ENCODE peak calls at places on chromosomes 12 and 14, in ten cellular contexts. C, J, T, Q, L, M, P, Y, S and Z are unnamed samples.

GRCh38 chr12:4900327-4900726 is 9.4 kb upstream of the KCNA1 start:
- DNase-seq in Y (no peak), S (no peak), M (no peak), J (no peak), L (no peak), Q (no peak), C (no peak), P (no peak), T (no peak), Z (no peak)

GRCh38 chr14:57189070-57189469 is 79.6 kb downstream of the EXOC5 start:
- DNase-seq in C (no peak), M (peak), P (no peak), T (no peak), S (no peak), Q (no peak), J (no peak), L (no peak), Y (no peak), Z (no peak)

GRCh38 chr12:47216150-47216677 is 136.5 kb upstream of the AMIGO2 start:
- DNase-seq in T (peak), Y (no peak), L (no peak), J (no peak), C (no peak), S (no peak), Q (peak), P (peak), M (no peak), Z (no peak)

GRCh38 chr14:98014851-98015615 is 1217.9 kb downstream of the VRK1 start:
- DNase-seq in S (no peak), C (no peak), Y (no peak), Q (no peak), L (no peak), M (no peak), P (no peak), T (no peak), J (no peak), Z (no peak)

GRCh38 chr12:112537710-112538396 is 119.1 kb downstream of the PTPN11 start:
- DNase-seq in Q (no peak), S (no peak), M (peak), C (no peak), L (no peak), Y (no peak), T (peak), J (peak), P (no peak), Z (no peak)

GRCh38 chr12:90858261-90858660 is 96.7 kb downstream of the CCER1 start:
- DNase-seq in C (no peak), Y (no peak), J (peak), M (peak), S (no peak), P (no peak), Q (no peak), T (no peak), L (no peak), Z (no peak)

GRCh38 chr14:72590577-72590976 is 303.3 kb downstream of the DPF3 start:
- DNase-seq in T (no peak), C (no peak), Q (peak), L (no peak), S (no peak), M (no peak), J (no peak), P (peak), Y (no peak), Z (no peak)

GRCh38 chr12:94193168-94193567 is 44.8 kb downstream of the PLXNC1 start:
- DNase-seq in C (no peak), T (no peak), M (no peak), L (no peak), Q (no peak), J (no peak), Y (no peak), P (no peak), S (no peak), Z (no peak)

GRCh38 chr14:50659327-50659974 is 8.7 kb downstream of the SAV1 start:
- DNase-seq in J (peak), T (no peak), Y (no peak), L (no peak), S (no peak), C (no peak), M (peak), Q (no peak), P (no peak), Z (no peak)

GRCh38 chr14:25231006-25231405 is 181.1 kb upstream of the STXBP6 start:
- DNase-seq in C (no peak), Y (no peak), T (no peak), S (no peak), J (no peak), Q (no peak), M (no peak), L (no peak), P (no peak), Z (no peak)

GRCh38 chr12:51517800-51518199 is 73.2 kb upstream of the SCN8A start:
- DNase-seq in Q (no peak), C (no peak), M (no peak), J (no peak), S (no peak), P (peak), T (no peak), L (no peak), Y (no peak), Z (no peak)

GRCh38 chr12:51522696-51523095 is 68.3 kb upstream of the SCN8A start:
- DNase-seq in Y (no peak), M (no peak), L (no peak), S (no peak), Q (no peak), J (no peak), P (no peak), C (no peak), T (no peak), Z (no peak)

GRCh38 chr12:51521554-51522276 is 69.3 kb upstream of the SCN8A start:
- DNase-seq in C (no peak), P (peak), Q (no peak), T (no peak), Y (no peak), S (no peak), L (no peak), M (peak), J (no peak), Z (no peak)

GRCh38 chr12:51519755-51520154 is 71.3 kb upstream of the SCN8A start:
- DNase-seq in J (no peak), T (no peak), L (no peak), Y (no peak), M (no peak), Q (no peak), S (no peak), P (no peak), C (no peak), Z (no peak)

DNA sequence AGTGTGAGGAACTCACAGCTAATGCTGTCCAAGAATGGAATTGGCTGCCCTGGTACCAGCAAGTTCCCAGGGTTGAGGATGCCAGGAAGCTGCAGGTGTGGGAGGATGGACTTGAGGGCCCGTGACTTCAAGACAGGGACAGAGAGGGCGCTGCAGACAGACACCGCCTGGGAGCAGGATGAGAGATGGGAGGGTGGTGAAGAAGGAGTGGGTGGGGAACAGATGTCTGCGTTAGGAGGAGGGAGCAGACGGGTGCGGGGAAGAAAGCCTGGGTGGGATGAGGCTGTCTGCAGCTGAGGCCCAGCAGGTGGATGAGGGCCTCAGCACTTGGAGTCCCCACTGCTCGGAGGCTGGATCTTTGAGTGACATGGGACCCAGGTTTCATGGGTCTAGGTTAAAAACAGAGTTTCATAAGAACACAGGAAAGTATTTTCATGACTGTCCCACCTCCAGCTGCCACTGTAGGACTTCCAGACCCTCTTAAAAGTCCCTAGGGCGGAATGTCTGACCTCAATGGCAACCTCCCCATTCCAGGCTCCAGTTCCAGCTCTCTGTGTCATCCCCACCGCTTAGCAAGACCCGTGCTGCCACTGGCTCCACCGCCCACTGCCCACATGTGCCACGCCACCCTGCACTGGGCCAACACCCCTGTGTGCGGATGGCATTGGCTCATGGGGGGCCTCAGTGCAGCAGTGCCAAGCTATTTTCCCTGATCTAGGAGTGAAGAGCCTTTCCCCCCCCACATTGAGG is 70.3 kb upstream of the SCN8A start:
- DNase-seq in P (peak), J (no peak), Q (no peak), Y (no peak), L (no peak), T (no peak), M (no peak), C (no peak), S (no peak), Z (no peak)
- TF ChIP-seq CTCF in P (no peak), J (no peak), Q (no peak), Y (no peak), L (no peak), T (no peak), M (no peak), C (no peak), S (no peak), Z (no peak)

GRCh38 chr12:84397279-84397678 is 515.3 kb downstream of the SLC6A15 start:
- DNase-seq in C (no peak), P (no peak), Q (no peak), T (no peak), J (no peak), S (no peak), M (peak), L (no peak), Y (no peak), Z (no peak)
- TF ChIP-seq CTCF in C (no peak), P (no peak), Q (no peak), T (no peak), J (peak), S (no peak), M (peak), L (peak), Y (peak), Z (no peak)

GRCh38 chr14:92686763-92687427 is 61.5 kb downstream of the LGMN start:
- DNase-seq in L (peak), M (peak), C (no peak), T (no peak), J (peak), Y (no peak), Q (peak), S (peak), P (peak), Z (peak)
- TF ChIP-seq CTCF in L (peak), M (peak), C (peak), T (no peak), J (peak), Y (peak), Q (peak), S (peak), P (peak), Z (peak)

GRCh38 chr12:20248646-20249045 is 119.7 kb upstream of the PDE3A start:
- DNase-seq in Q (no peak), J (peak), M (no peak), C (no peak), Y (no peak), L (no peak), P (no peak), T (no peak), S (no peak), Z (no peak)
- TF ChIP-seq CTCF in Q (no peak), J (no peak), M (no peak), C (no peak), Y (no peak), L (no peak), P (no peak), T (no peak), S (no peak), Z (no peak)

DNA sequence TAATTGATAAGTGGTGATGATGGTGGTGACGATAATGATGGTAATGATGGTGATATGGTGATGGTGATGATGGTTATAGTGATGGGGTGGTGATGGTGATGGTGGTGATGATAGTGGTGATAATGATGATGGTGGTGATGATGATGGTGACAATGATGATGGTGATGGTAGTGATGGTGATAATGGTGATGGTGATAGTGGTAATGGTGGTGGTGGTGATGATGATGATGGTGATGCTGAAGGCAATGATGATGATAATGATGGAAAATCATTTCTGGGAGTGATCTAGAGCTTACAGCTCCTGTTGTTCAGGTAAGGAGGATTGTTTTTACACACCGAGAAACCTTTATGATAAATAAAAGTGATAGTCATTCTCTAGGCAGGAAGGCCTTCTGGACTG is 33.9 kb downstream of the CCDC63 start:
- DNase-seq in M (no peak), L (no peak), S (no peak), Y (no peak), Q (no peak), T (no peak), P (no peak), J (no peak), C (no peak), Z (no peak)
- TF ChIP-seq CTCF in M (no peak), L (no peak), S (no peak), Y (no peak), Q (no peak), T (no peak), P (no peak), J (no peak), C (no peak), Z (no peak)

GRCh38 chr12:48903982-48904411 is 21.3 kb downstream of the FKBP11 start:
- DNase-seq in J (peak), C (peak), T (peak), Q (peak), L (peak), M (no peak), S (peak), P (peak), Y (no peak), Z (peak)
- TF ChIP-seq CTCF in J (peak), C (peak), T (peak), Q (peak), L (peak), M (no peak), S (peak), P (no peak), Y (peak), Z (peak)

GRCh38 chr14:38209572-38210159 is 2.0 kb downstream of the SSTR1 start:
- DNase-seq in T (no peak), C (no peak), Y (peak), M (no peak), L (no peak), P (no peak), Q (no peak), J (no peak), S (peak), Z (no peak)

GRCh38 chr14:38210168-38210567 is 2.5 kb downstream of the SSTR1 start:
- DNase-seq in C (no peak), P (no peak), Q (no peak), M (peak), J (no peak), Y (peak), L (no peak), T (no peak), S (peak), Z (no peak)

GRCh38 chr14:38208825-38209562 is 1.3 kb downstream of the SSTR1 start:
- DNase-seq in T (no peak), M (no peak), C (no peak), L (no peak), Q (no peak), Y (peak), P (no peak), S (peak), J (peak), Z (peak)

GRCh38 chr14:38211258-38211735 is 3.6 kb downstream of the SSTR1 start:
- DNase-seq in J (no peak), Q (no peak), C (no peak), P (no peak), L (no peak), Y (no peak), T (no peak), M (no peak), S (no peak), Z (no peak)

GRCh38 chr14:38210587-38211257 is 3.0 kb downstream of the SSTR1 start:
- DNase-seq in Q (no peak), L (no peak), M (no peak), J (no peak), C (no peak), Y (no peak), S (peak), T (no peak), P (no peak), Z (no peak)
- TF ChIP-seq CTCF in Q (no peak), L (peak), M (no peak), J (no peak), C (no peak), Y (no peak), S (peak), T (no peak), P (no peak), Z (no peak)

GRCh38 chr12:107610030-107610859 is 75.4 kb upstream of the PWP1 start:
- DNase-seq in Y (no peak), T (peak), J (peak), L (peak), C (no peak), S (no peak), P (no peak), M (peak), Q (no peak), Z (no peak)
- TF ChIP-seq CTCF in Y (peak), T (peak), J (peak), L (peak), C (no peak), S (peak), P (no peak), M (peak), Q (peak), Z (peak)

GRCh38 chr12:97960225-97960624 is 497.6 kb downstream of the RMST start:
- DNase-seq in Q (no peak), C (no peak), S (no peak), P (no peak), M (no peak), J (no peak), T (no peak), Y (no peak), L (no peak), Z (no peak)
- TF ChIP-seq CTCF in Q (no peak), C (no peak), S (no peak), P (no peak), M (no peak), J (no peak), T (no peak), Y (no peak), L (no peak), Z (no peak)